ENCODE peak calls at places on chromosomes 11 and 22, in seven cellular contexts. O is CD4-positive, alpha-beta T cell; Y is stimulated activated CD8-positive, alpha-beta memory T cell treated with anti-CD3 and anti-CD28 coated beads, Interleukin-12 subunit alpha, Interleukin-12 subunit beta, amount 100 ng/mL, for 4 hours; C is dorsolateral prefrontal cortex; K is Right ventricle myocardium superior; A is SW480; G is prostate gland. V is an unnamed sample.

GRCh38 chr11:114276077-114276476 is 20.1 kb upstream of the NNMT start:
- DNase-seq in K (no peak), G (no peak), O (no peak), A (no peak), Y (no peak), C (no peak), V (no peak)

GRCh38 chr11:86370922-86371614 is 3.6 kb upstream of the CCDC81 start:
- DNase-seq in G (peak), O (no peak), K (no peak), A (no peak), C (no peak), Y (no peak), V (no peak)

GRCh38 chr11:2750101-2750509 is 50.3 kb upstream of the KCNQ1OT1 start:
- DNase-seq in C (no peak), K (peak), G (no peak), Y (no peak), O (no peak), A (no peak), V (no peak)

GRCh38 chr22:45045219-45045618 is 35.4 kb upstream of the PHF21B start:
- DNase-seq in C (no peak), Y (no peak), A (no peak), G (no peak), K (no peak), O (no peak), V (peak)

GRCh38 chr11:113137735-113138529 is 176.5 kb upstream of the TTC12 start:
- DNase-seq in K (no peak), Y (no peak), C (no peak), O (no peak), A (no peak), G (no peak), V (no peak)

GRCh38 chr22:20204821-20205220 is 54.0 kb upstream of the CCDC188 start:
- DNase-seq in K (no peak), O (no peak), A (no peak), Y (no peak), G (no peak), C (no peak), V (no peak)

GRCh38 chr11:113796663-113797259 is 17.2 kb downstream of the CLDN25 start:
- DNase-seq in C (no peak), Y (no peak), K (no peak), G (peak), O (no peak), A (peak), V (peak)

GRCh38 chr11:130677486-130678153 is 229.2 kb downstream of the ADAMTS15 start:
- DNase-seq in K (peak), O (no peak), C (no peak), A (peak), Y (no peak), G (no peak), V (no peak)

GRCh38 chr22:23769321-23769965 is 1.7 kb upstream of the CHCHD10 start:
- DNase-seq in O (no peak), K (no peak), A (no peak), Y (no peak), G (no peak), C (no peak), V (no peak)

GRCh38 chr11:118996926-118997626 is 862 bp upstream of the CENATAC start:
- DNase-seq in K (no peak), O (no peak), C (no peak), G (no peak), Y (no peak), A (peak), V (peak)

GRCh38 chr22:23856721-23857605 is 712 bp upstream of the SLC2A11 start:
- DNase-seq in G (peak), O (no peak), C (no peak), Y (no peak), A (peak), K (peak), V (peak)

GRCh38 chr11:76162336-76163288 is 43.7 kb downstream of the WNT11 start:
- DNase-seq in Y (no peak), A (no peak), G (no peak), K (peak), C (no peak), O (no peak), V (no peak)

GRCh38 chr11:69080361-69080973 is 31.7 kb downstream of the TPCN2 start:
- DNase-seq in O (peak), Y (no peak), C (no peak), K (peak), G (no peak), A (peak), V (no peak)

GRCh38 chr11:85316967-85317366 is 310.2 kb downstream of the DLG2 start:
- DNase-seq in Y (no peak), C (no peak), A (no peak), K (no peak), O (no peak), G (no peak), V (peak)

GRCh38 chr22:50105529-50106100 is 15.8 kb downstream of the MOV10L1 start:
- DNase-seq in K (no peak), A (no peak), C (no peak), G (peak), O (no peak), Y (no peak), V (no peak)

GRCh38 chr11:396948-397548 is 3.0 kb downstream of the PKP3 start:
- DNase-seq in O (peak), C (peak), G (no peak), K (peak), Y (no peak), A (no peak), V (peak)

GRCh38 chr11:46342237-46342636 is 5.0 kb upstream of the DGKZ start:
- DNase-seq in A (no peak), C (no peak), Y (no peak), K (no peak), G (no peak), O (peak), V (no peak)

GRCh38 chr11:73750238-73750637 is 10.6 kb downstream of the RAB6A start:
- DNase-seq in C (no peak), O (no peak), K (no peak), A (no peak), G (no peak), Y (no peak), V (no peak)

GRCh38 chr11:73242291-73243092 is 24.4 kb downstream of the P2RY2 start:
- DNase-seq in A (peak), O (peak), Y (peak), C (peak), K (peak), G (peak), V (peak)

GRCh38 chr11:47433157-47433556 is 6.9 kb upstream of the PSMC3 start:
- DNase-seq in A (no peak), Y (no peak), K (no peak), G (no peak), O (no peak), C (no peak), V (no peak)

GRCh38 chr11:33633251-33634003 is 67.2 kb downstream of the C11orf91 start:
- DNase-seq in C (no peak), Y (no peak), A (peak), K (no peak), O (no peak), G (no peak), V (no peak)

GRCh38 chr11:75873417-75874148 is 58.6 kb downstream of the UVRAG start:
- DNase-seq in K (no peak), A (no peak), Y (no peak), C (no peak), G (no peak), O (no peak), V (peak)

GRCh38 chr11:109819410-109819809 is 273.8 kb upstream of the ZC3H12C start:
- DNase-seq in K (no peak), O (no peak), G (no peak), A (no peak), Y (no peak), C (no peak), V (no peak)

GRCh38 chr11:57800444-57801184 is 39.0 kb downstream of the CTNND1 start:
- DNase-seq in K (no peak), Y (no peak), A (peak), O (no peak), C (no peak), G (peak), V (peak)

GRCh38 chr11:44950036-44950624 is 553 bp downstream of the TP53I11 start:
- DNase-seq in O (no peak), K (peak), Y (peak), A (no peak), G (peak), C (no peak), V (no peak)

GRCh38 chr22:32660292-32660691 is 141.2 kb upstream of the TIMP3 start:
- DNase-seq in A (peak), O (peak), K (peak), G (peak), C (peak), Y (no peak), V (peak)

V was measured in SK-MEL-5.